ENCODE peak calls at places on chromosomes 1 and 21, in six cellular contexts. One of them, this sample, is unnamed.

GRCh38 chr1:43541721-43542401 is 11.2 kb downstream of the PTPRF start:
- DNase-seq in PC-3: no peak
- DNase-seq in GM23248: peak
- DNase-seq in SK-N-SH: no peak
- DNase-seq in HCT116: no peak
- DNase-seq in MM.1S: no peak
- DNase-seq in this sample: no peak

GRCh38 chr1:181485276-181486097 is 2.2 kb downstream of the CACNA1E start:
- DNase-seq in PC-3: no peak
- DNase-seq in HCT116: no peak
- DNase-seq in MM.1S: peak
- DNase-seq in SK-N-SH: peak
- DNase-seq in GM23248: peak
- DNase-seq in this sample: peak

GRCh38 chr1:228341450-228341813 is 65.2 kb downstream of the TRIM11 start:
- DNase-seq in SK-N-SH: no peak
- DNase-seq in GM23248: no peak
- DNase-seq in PC-3: no peak
- DNase-seq in HCT116: no peak
- DNase-seq in MM.1S: no peak
- DNase-seq in this sample: no peak

GRCh38 chr1:93079685-93080141 is 630 bp downstream of the MTF2 start:
- DNase-seq in HCT116: no peak
- DNase-seq in PC-3: peak
- DNase-seq in GM23248: peak
- DNase-seq in MM.1S: no peak
- DNase-seq in SK-N-SH: peak
- DNase-seq in this sample: peak

GRCh38 chr1:160082926-160083325 is 1.6 kb downstream of the KCNJ9 start:
- DNase-seq in SK-N-SH: no peak
- DNase-seq in GM23248: no peak
- DNase-seq in MM.1S: no peak
- DNase-seq in PC-3: no peak
- DNase-seq in HCT116: no peak
- DNase-seq in this sample: no peak

GRCh38 chr1:6727535-6727934 is 25.9 kb upstream of the DNAJC11 start:
- DNase-seq in HCT116: peak
- DNase-seq in GM23248: peak
- DNase-seq in PC-3: peak
- DNase-seq in MM.1S: peak
- DNase-seq in SK-N-SH: peak
- DNase-seq in this sample: peak

GRCh38 chr1:159829822-159830455 is 3.3 kb downstream of the SLAMF8 start:
- DNase-seq in GM23248: peak
- DNase-seq in PC-3: no peak
- DNase-seq in HCT116: no peak
- DNase-seq in MM.1S: no peak
- DNase-seq in SK-N-SH: no peak
- DNase-seq in this sample: no peak

GRCh38 chr1:170239445-170239844 is 93.7 kb downstream of the NTMT2 start:
- DNase-seq in SK-N-SH: no peak
- DNase-seq in PC-3: peak
- DNase-seq in GM23248: peak
- DNase-seq in MM.1S: no peak
- DNase-seq in HCT116: no peak
- DNase-seq in this sample: no peak

GRCh38 chr1:172951728-172952365 is 98.9 kb downstream of the TNFSF18 start:
- DNase-seq in PC-3: peak
- DNase-seq in MM.1S: peak
- DNase-seq in SK-N-SH: no peak
- DNase-seq in HCT116: no peak
- DNase-seq in GM23248: peak
- DNase-seq in this sample: no peak

GRCh38 chr1:106924360-106924759 is 132.1 kb upstream of the PRMT6 start:
- DNase-seq in GM23248: peak
- DNase-seq in PC-3: no peak
- DNase-seq in SK-N-SH: no peak
- DNase-seq in HCT116: no peak
- DNase-seq in MM.1S: no peak
- DNase-seq in this sample: peak

GRCh38 chr1:234607091-234608025 is 2.6 kb downstream of the IRF2BP2 start:
- DNase-seq in GM23248: peak
- DNase-seq in SK-N-SH: no peak
- DNase-seq in PC-3: peak
- DNase-seq in MM.1S: peak
- DNase-seq in HCT116: no peak
- DNase-seq in this sample: peak

GRCh38 chr1:32329931-32330466 is 6.0 kb downstream of the MARCKSL1 start:
- DNase-seq in MM.1S: no peak
- DNase-seq in PC-3: no peak
- DNase-seq in GM23248: no peak
- DNase-seq in SK-N-SH: no peak
- DNase-seq in HCT116: no peak
- DNase-seq in this sample: no peak

GRCh38 chr1:212413902-212414327 is 771 bp downstream of the PACC1 start:
- DNase-seq in HCT116: no peak
- DNase-seq in GM23248: peak
- DNase-seq in MM.1S: no peak
- DNase-seq in SK-N-SH: peak
- DNase-seq in PC-3: no peak
- DNase-seq in this sample: peak

GRCh38 chr1:2230781-2231666 is 2.9 kb downstream of the SKI start:
- DNase-seq in GM23248: peak
- DNase-seq in PC-3: peak
- DNase-seq in HCT116: no peak
- DNase-seq in MM.1S: no peak
- DNase-seq in SK-N-SH: peak
- DNase-seq in this sample: no peak

GRCh38 chr1:203781962-203782361 is 13.5 kb upstream of the ZBED6 start:
- DNase-seq in SK-N-SH: no peak
- DNase-seq in HCT116: no peak
- DNase-seq in MM.1S: no peak
- DNase-seq in GM23248: no peak
- DNase-seq in PC-3: no peak
- DNase-seq in this sample: no peak

GRCh38 chr21:44780140-44780508 is 21.5 kb downstream of the UBE2G2 start:
- DNase-seq in HCT116: no peak
- DNase-seq in MM.1S: no peak
- DNase-seq in SK-N-SH: no peak
- DNase-seq in PC-3: no peak
- DNase-seq in GM23248: no peak
- DNase-seq in this sample: no peak

GRCh38 chr1:18108313-18109057 is 887 bp downstream of the IGSF21 start:
- DNase-seq in HCT116: no peak
- DNase-seq in GM23248: no peak
- DNase-seq in SK-N-SH: peak
- DNase-seq in MM.1S: no peak
- DNase-seq in PC-3: no peak
- DNase-seq in this sample: peak

GRCh38 chr1:223110963-223111362 is 32.1 kb downstream of the TLR5 start:
- DNase-seq in GM23248: no peak
- DNase-seq in SK-N-SH: no peak
- DNase-seq in HCT116: no peak
- DNase-seq in MM.1S: no peak
- DNase-seq in PC-3: no peak
- DNase-seq in this sample: no peak

GRCh38 chr1:223105568-223105967 is 37.5 kb downstream of the TLR5 start:
- DNase-seq in MM.1S: no peak
- DNase-seq in SK-N-SH: no peak
- DNase-seq in HCT116: no peak
- DNase-seq in GM23248: no peak
- DNase-seq in PC-3: no peak
- DNase-seq in this sample: no peak

GRCh38 chr1:223102797-223103533 is 40.1 kb downstream of the TLR5 start:
- DNase-seq in HCT116: no peak
- DNase-seq in MM.1S: no peak
- DNase-seq in PC-3: peak
- DNase-seq in SK-N-SH: peak
- DNase-seq in GM23248: no peak
- DNase-seq in this sample: no peak

GRCh38 chr1:223109581-223110026 is 33.4 kb downstream of the TLR5 start:
- DNase-seq in PC-3: no peak
- DNase-seq in HCT116: no peak
- DNase-seq in MM.1S: no peak
- DNase-seq in GM23248: no peak
- DNase-seq in SK-N-SH: no peak
- DNase-seq in this sample: no peak

GRCh38 chr1:223106856-223107255 is 36.2 kb downstream of the TLR5 start:
- DNase-seq in SK-N-SH: no peak
- DNase-seq in PC-3: no peak
- DNase-seq in HCT116: no peak
- DNase-seq in GM23248: no peak
- DNase-seq in MM.1S: no peak
- DNase-seq in this sample: no peak
- TF ChIP-seq EZH2phosphoT487 in SK-N-SH: no peak
- TF ChIP-seq EZH2phosphoT487 in PC-3: no peak
- TF ChIP-seq EZH2phosphoT487 in HCT116: no peak
- TF ChIP-seq EZH2phosphoT487 in GM23248: no peak
- TF ChIP-seq EZH2phosphoT487 in MM.1S: no peak
- TF ChIP-seq EZH2phosphoT487 in this sample: no peak

DNA sequence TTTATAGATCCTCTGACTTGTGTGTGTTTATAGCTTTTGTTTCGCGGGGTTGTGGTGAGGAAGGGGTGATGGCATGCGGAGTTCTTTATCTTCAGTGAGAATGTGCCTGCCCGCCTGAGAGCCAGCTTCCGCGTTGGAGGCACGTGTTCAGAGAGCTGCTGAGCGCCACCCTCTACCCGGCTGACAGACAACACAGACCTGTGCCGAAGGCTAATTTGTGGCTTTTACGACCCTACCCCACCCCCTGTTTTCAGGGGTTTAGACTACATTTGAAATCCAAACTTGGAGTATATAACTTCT is 14.4 kb upstream of the CD101 start:
- DNase-seq in PC-3: no peak
- DNase-seq in SK-N-SH: no peak
- DNase-seq in HCT116: no peak
- DNase-seq in GM23248: no peak
- DNase-seq in MM.1S: no peak
- DNase-seq in this sample: no peak
- H3K4me2 ChIP-seq in PC-3: no peak
- H3K4me2 ChIP-seq in SK-N-SH: no peak
- H3K4me2 ChIP-seq in HCT116: no peak
- H3K4me2 ChIP-seq in GM23248: no peak
- H3K4me2 ChIP-seq in MM.1S: no peak
- H3K4me2 ChIP-seq in this sample: no peak

DNA sequence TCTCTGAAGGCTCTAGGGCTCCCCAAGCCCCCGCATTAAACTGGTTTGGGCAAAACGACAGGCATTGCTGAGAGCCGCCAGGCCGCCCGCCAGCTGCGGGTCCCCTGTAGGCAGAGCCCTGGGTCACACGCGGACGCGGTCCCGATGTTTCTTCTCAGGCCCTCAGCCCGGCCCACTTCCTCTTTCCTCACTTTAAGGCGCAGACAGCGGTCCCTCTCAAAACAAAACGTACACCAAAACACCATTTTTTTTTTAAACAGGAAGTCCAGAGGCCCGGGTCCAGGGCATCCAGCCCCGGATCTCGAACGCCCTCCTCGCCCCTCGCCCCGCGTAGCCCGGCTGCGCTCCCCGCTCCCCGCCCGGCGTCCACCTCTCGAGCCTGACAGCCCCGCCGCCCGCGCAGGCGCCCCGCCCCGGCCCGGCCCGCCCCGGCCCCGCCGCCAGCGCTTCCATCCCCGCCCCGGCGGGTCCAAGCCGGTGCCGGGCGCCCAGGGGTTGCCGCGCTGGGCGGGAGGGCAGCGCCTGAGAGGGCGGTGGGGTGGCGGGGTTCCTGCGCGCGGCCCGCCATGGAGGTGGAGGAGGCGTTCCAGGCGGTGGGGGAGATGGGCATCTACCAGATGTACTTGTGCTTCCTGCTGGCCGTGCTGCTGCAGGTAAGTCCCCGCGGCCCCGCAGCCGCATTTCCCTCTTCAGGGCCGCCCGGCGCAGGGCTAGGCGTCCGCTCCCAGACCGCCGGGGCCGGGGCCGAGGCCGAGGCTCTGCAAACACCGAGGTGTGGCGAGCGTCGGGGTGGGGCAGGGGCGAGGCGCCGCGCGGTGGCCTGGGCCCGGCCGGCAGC is at the start of gene SLC22A15:
- DNase-seq in GM23248: peak
- DNase-seq in MM.1S: peak
- DNase-seq in SK-N-SH: peak
- DNase-seq in PC-3: peak
- DNase-seq in HCT116: no peak
- DNase-seq in this sample: peak
- H3K9ac ChIP-seq in GM23248: peak
- H3K9ac ChIP-seq in MM.1S: peak
- H3K9ac ChIP-seq in SK-N-SH: no peak
- H3K9ac ChIP-seq in PC-3: peak
- H3K9ac ChIP-seq in HCT116: peak
- H3K9ac ChIP-seq in this sample: no peak

GRCh38 chr1:67371681-67372080 is 58.5 kb downstream of the SERBP1 start:
- DNase-seq in PC-3: no peak
- DNase-seq in GM23248: no peak
- DNase-seq in HCT116: no peak
- DNase-seq in MM.1S: no peak
- DNase-seq in SK-N-SH: no peak
- DNase-seq in this sample: no peak
- TF ChIP-seq EZH2phosphoT487 in PC-3: no peak
- TF ChIP-seq EZH2phosphoT487 in GM23248: no peak
- TF ChIP-seq EZH2phosphoT487 in HCT116: no peak
- TF ChIP-seq EZH2phosphoT487 in MM.1S: no peak
- TF ChIP-seq EZH2phosphoT487 in SK-N-SH: no peak
- TF ChIP-seq EZH2phosphoT487 in this sample: no peak

DNA sequence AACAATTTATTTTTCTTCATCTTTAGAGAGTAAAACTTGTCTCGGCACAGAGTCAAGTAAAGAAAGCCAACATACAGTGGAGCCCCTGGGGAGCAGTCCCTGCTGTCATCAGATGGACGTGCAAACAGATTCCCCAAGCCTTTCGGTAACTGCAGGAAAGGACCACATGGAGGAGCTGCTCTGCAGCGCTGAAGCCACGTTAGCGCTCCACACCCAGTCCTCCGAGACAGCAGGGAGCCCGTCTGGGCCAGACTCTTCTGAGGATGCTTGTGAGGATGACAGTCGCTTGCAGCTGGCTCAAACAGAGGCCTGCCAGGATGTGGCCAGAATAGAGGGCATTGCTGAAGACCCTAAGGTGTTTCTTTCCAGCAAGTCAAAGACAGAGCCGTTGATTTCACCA is 77.1 kb upstream of the SCCPDH start:
- DNase-seq in SK-N-SH: peak
- DNase-seq in GM23248: peak
- DNase-seq in HCT116: no peak
- DNase-seq in PC-3: no peak
- DNase-seq in MM.1S: no peak
- DNase-seq in this sample: peak
- H3K4me2 ChIP-seq in SK-N-SH: no peak
- H3K4me2 ChIP-seq in GM23248: peak
- H3K4me2 ChIP-seq in HCT116: no peak
- H3K4me2 ChIP-seq in PC-3: no peak
- H3K4me2 ChIP-seq in MM.1S: no peak
- H3K4me2 ChIP-seq in this sample: no peak